ENCODE peak calls at places on chromosomes 2 and 18, in four cellular contexts. V, X, J and Y are unnamed samples.

GRCh38 chr2:83665894-83666293 is 793.2 kb downstream of the SUCLG1 start:
- DNase-seq in X (no peak), V (no peak), J (peak), Y (no peak)

GRCh38 chr2:142136571-142136970 is 5.8 kb upstream of the LRP1B start:
- DNase-seq in J (no peak), V (no peak), X (no peak), Y (no peak)

GRCh38 chr18:9354256-9354655 is 19.7 kb downstream of the TWSG1 start:
- DNase-seq in J (peak), V (no peak), X (no peak), Y (peak)

GRCh38 chr2:240333985-240334384 is 101.5 kb upstream of the GPC1 start:
- DNase-seq in J (peak), V (peak), X (no peak), Y (no peak)

GRCh38 chr2:166361351-166362153 is 14.2 kb downstream of the SCN9A start:
- DNase-seq in J (peak), V (no peak), X (peak), Y (no peak)

GRCh38 chr2:64831134-64831976 is 157.8 kb upstream of the SLC1A4 start:
- DNase-seq in J (peak), V (peak), X (peak), Y (peak)

GRCh38 chr2:221617996-221618395 is 45.9 kb upstream of the EPHA4 start:
- DNase-seq in V (no peak), X (no peak), J (no peak), Y (no peak)

GRCh38 chr18:9474103-9474982 is 970 bp upstream of the RALBP1 start:
- DNase-seq in J (peak), X (peak), V (no peak), Y (no peak)

GRCh38 chr2:42028571-42029148 is 19.2 kb upstream of the PKDCC start:
- DNase-seq in V (no peak), X (no peak), J (no peak), Y (peak)

GRCh38 chr2:112003585-112003984 is 51.5 kb upstream of the TMEM87B start:
- DNase-seq in J (no peak), X (no peak), V (no peak), Y (no peak)

GRCh38 chr18:25289040-25289631 is 62.8 kb downstream of the ZNF521 start:
- DNase-seq in J (peak), V (no peak), X (no peak), Y (no peak)

GRCh38 chr18:3924455-3924854 is 474.5 kb downstream of the TGIF1 start:
- DNase-seq in J (no peak), V (no peak), X (no peak), Y (no peak)

GRCh38 chr18:34976899-34977786 is 64.1 kb upstream of the MAPRE2 start:
- DNase-seq in J (peak), V (peak), X (peak), Y (peak)

GRCh38 chr2:224887159-224887558 is 155.1 kb downstream of the DOCK10 start:
- DNase-seq in X (no peak), J (peak), V (no peak), Y (no peak)

GRCh38 chr2:30277582-30277981 is 46.2 kb downstream of the LBH start:
- DNase-seq in J (no peak), X (no peak), V (no peak), Y (no peak)

DNA sequence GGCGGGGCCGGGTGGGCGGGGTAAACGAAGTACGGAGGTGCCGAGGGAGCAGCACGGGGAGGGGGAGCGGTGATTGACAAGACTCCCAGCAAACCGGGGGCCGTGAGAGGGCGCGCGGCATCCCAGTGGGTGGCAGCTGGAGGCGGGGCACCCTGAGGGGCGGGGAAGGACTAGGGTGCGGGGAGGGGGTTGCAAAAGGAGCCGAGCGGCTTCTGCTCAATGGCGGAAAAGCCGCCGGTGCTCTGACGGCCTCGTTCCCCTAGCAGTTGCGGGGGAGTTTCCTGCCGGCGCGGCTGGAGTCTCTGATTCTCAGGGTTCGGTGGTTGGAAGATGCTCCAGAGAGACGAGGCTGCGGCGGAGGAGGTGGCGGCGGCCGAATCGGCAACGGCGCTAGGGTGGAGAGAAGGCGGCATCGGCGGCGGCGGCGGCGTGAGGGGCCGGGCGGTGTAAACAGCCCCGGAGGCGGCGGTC is at the start of gene PPM1B:
- DNase-seq in V (peak), X (no peak), J (no peak), Y (no peak)
- TF ChIP-seq CTCF in V (no peak), X (no peak), J (no peak), Y (no peak)

GRCh38 chr2:148207111-148207510 is 186.2 kb downstream of the MBD5 start:
- DNase-seq in V (no peak), J (no peak), X (no peak), Y (no peak)

GRCh38 chr2:148202237-148202636 is 181.3 kb downstream of the MBD5 start:
- DNase-seq in X (no peak), V (no peak), J (no peak), Y (no peak)

GRCh38 chr2:148201075-148202004 is 180.4 kb downstream of the MBD5 start:
- DNase-seq in J (peak), V (no peak), X (peak), Y (no peak)
- TF ChIP-seq CTCF in J (peak), V (peak), X (peak), Y (peak)

DNA sequence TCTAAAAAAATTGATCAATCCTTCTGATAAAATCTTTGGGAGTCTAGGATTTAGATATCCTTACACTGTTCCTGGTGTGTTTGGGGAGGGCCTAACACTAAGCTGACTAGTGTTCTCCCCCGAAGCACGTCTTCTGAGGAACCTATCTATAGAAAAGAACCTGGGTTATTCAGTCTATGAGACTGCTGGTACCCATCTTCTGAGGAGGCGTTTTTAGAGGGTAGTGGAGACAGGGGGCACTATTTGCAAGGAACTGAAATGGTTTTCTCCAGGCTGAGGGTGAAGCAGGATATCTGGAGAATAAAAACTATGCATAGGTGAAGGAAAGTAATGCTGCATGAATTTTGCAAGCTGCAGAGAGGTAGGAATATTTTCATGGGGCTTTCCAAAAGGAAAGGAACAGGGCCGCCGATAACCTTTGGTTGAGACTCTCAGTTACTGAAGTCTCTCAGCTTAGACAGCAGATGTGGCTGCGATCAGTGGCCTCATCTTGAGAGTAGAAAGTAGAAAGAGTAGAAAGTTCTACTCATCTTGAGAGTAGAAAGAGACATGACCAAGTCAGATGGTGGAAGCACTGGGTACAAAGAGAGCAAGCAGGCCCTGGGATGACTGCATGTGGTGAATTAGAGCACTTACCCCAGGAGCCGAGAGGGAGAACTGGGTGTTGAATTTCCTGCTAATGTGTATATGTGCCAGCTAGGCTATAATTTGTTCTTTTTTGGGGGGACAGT is 31.8 kb upstream of the KCNE4 start:
- DNase-seq in J (no peak), X (no peak), V (no peak), Y (no peak)
- TF ChIP-seq CTCF in J (no peak), X (no peak), V (no peak), Y (no peak)

GRCh38 chr2:99031481-99031880 is 95.5 kb upstream of the CRACDL start:
- DNase-seq in J (no peak), V (no peak), X (no peak), Y (no peak)

GRCh38 chr2:99032786-99033185 is 96.8 kb upstream of the CRACDL start:
- DNase-seq in V (no peak), J (no peak), X (no peak), Y (no peak)

GRCh38 chr2:99031991-99032390 is 96.0 kb upstream of the CRACDL start:
- DNase-seq in V (no peak), X (no peak), J (no peak), Y (no peak)

DNA sequence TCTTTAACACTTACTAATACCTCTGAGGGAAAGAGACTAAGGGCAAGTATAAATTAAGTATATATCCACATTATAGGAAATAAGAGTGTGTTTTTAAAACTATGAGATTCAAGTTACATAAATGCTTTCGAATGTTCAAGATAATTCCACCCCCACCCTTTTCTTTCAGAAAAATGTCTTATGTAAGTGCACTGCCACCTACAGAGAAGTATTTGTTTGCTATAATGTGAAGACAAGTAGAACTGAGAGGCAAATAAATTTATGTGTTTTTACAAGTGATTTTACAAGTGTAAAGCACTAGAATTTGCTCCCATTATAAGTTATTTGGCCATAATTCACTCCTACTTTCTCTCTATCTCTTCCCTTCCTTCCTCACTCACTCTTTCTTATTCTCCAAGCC is 99.9 kb upstream of the CRACDL start:
- DNase-seq in V (no peak), J (no peak), X (no peak), Y (no peak)
- TF ChIP-seq CTCF in V (no peak), J (no peak), X (no peak), Y (no peak)

DNA sequence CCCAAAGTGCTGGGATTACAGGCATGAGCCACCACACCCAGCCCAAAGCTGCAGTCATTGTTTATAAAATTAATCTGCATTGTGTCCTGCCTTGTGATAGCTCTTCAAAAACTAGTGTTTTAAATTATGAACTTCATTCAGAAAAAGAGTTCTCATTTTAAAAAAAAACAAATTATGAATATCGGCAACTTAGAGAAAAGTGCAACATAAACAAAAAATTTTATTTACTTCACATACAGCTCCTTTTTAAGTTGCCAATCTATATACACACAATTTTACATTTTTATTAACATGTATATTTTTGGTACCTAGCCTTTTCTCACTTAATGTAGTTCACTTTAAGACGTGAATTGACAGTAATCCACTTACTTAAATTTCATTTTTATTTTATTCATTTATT is 46.9 kb downstream of the GEMIN6 start:
- DNase-seq in J (no peak), V (no peak), X (no peak), Y (no peak)
- TF ChIP-seq CTCF in J (no peak), V (no peak), X (no peak), Y (no peak)

DNA sequence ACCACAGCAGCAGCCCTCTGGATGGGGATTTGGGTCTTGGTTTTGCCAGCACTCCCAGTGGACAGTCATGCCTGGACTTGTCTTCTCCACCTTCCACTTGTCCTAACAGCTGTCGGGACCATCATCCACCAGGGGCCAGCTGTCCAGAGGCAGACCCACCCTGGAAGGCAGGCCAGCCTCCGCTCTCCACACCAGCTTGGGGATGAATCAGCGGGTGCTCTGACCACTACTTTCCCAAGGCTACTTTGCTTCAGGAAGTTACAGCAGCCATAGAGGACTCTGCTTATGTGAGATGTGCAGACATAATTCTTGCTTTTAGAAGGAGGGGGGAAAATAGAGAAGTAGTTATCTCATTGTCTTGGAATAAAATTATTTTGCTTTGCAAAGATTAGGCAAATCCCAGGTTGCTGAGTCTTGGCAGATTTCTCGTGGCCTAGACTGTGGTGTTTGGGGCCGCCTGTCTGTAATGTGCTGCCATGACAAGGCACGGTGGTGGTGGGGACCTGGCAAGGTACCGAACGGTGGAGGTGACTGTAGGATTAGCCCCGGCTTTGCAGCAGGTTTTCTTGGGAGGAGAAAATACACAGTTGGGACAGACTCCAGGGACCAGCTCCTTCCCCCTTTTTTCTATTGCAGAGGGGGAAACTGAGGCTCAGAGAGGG is 148.7 kb downstream of the AGAP1 start:
- DNase-seq in J (peak), X (no peak), V (no peak), Y (no peak)
- TF ChIP-seq CTCF in J (no peak), X (peak), V (no peak), Y (no peak)

GRCh38 chr2:120026890-120027289 is 14.0 kb downstream of the EPB41L5 start:
- DNase-seq in V (no peak), X (no peak), J (no peak), Y (no peak)
- TF ChIP-seq CTCF in V (no peak), X (peak), J (peak), Y (no peak)

DNA sequence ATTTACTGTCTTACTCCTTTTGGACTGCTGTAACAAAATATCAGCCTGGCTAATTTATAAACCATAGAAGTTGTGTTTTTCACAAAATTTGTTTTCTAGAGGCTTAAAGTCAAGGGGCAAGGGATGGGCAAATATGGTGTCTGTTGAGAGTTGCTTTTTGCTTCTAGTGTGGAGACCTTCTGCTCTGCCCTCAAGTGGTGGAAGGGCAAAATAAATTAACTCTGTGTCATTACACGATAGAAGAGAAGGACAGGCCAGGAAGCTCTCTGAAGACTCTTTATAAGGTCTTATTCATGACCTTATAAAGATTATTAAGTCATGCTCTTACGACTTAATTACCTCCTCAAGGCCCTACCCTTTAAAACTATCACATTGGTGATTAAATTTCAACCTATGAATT is 181.2 kb upstream of the LRATD1 start:
- DNase-seq in X (no peak), J (no peak), V (no peak), Y (no peak)
- TF ChIP-seq CTCF in X (no peak), J (no peak), V (no peak), Y (peak)

DNA sequence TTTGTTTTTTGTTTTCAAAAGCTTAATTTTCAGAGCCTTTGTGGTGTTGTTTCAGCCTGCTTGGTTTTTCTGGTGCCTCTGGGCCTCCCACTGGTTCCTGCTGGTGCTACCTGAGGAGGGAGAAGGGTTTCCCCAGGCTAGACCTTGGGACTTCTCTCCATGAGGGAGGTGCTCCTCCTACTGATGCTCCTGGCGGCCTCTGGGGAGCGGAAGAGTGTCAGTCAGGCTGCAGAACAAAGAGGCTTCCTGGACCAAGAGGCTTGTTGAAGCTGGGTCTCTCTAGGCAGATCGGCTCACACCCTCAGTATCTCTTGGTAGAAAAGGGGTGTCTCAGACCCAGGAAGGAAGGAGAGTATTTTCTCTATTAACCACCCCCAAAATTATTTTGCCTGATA is 32.2 kb downstream of the RFX8 start:
- DNase-seq in J (no peak), V (no peak), X (no peak), Y (no peak)
- TF ChIP-seq CTCF in J (no peak), V (no peak), X (peak), Y (no peak)

GRCh38 chr2:21415234-21415633 is 291.5 kb downstream of the TDRD15 start:
- DNase-seq in V (no peak), J (no peak), X (peak), Y (no peak)
- TF ChIP-seq CTCF in V (no peak), J (no peak), X (no peak), Y (peak)